ENCODE peak calls at places on chromosomes 7 and 10, in six cellular contexts. One of them, this sample, is unnamed.
A peak's percentile ranks its signal among the peaks of the same experiment; 100 is the strongest.

GRCh38 chr10:69068549-69068948 is 19.4 kb upstream of the SRGN start:
- DNase-seq in nephron progenitor cell: no peak
- DNase-seq in GF-D8: peak; percentile 87
- DNase-seq in H9: no peak
- DNase-seq in NCI-H446: no peak
- DNase-seq in ELR: no peak
- DNase-seq in this sample: no peak

GRCh38 chr7:116543664-116544063 is 18.8 kb downstream of the CAV1 start:
- DNase-seq in NCI-H446: no peak
- DNase-seq in H9: no peak
- DNase-seq in nephron progenitor cell: no peak
- DNase-seq in ELR: peak; percentile 85
- DNase-seq in GF-D8: no peak
- DNase-seq in this sample: no peak

GRCh38 chr10:84825330-84825729 is 496.9 kb downstream of the CCSER2 start:
- DNase-seq in H9: no peak
- DNase-seq in GF-D8: no peak
- DNase-seq in ELR: peak; percentile 21
- DNase-seq in nephron progenitor cell: no peak
- DNase-seq in NCI-H446: peak; percentile 12
- DNase-seq in this sample: peak; percentile 26

GRCh38 chr7:41333506-41333905 is 369.4 kb downstream of the INHBA start:
- DNase-seq in NCI-H446: no peak
- DNase-seq in H9: no peak
- DNase-seq in nephron progenitor cell: no peak
- DNase-seq in ELR: peak; percentile 80
- DNase-seq in GF-D8: no peak
- DNase-seq in this sample: peak; percentile 22

GRCh38 chr10:132374612-132375011 is 22.4 kb upstream of the PWWP2B start:
- DNase-seq in GF-D8: no peak
- DNase-seq in NCI-H446: no peak
- DNase-seq in nephron progenitor cell: no peak
- DNase-seq in ELR: no peak
- DNase-seq in H9: no peak
- DNase-seq in this sample: no peak

GRCh38 chr7:119733480-119733879 is 539.5 kb upstream of the KCND2 start:
- DNase-seq in GF-D8: no peak
- DNase-seq in H9: no peak
- DNase-seq in NCI-H446: peak; percentile 45
- DNase-seq in nephron progenitor cell: no peak
- DNase-seq in ELR: no peak
- DNase-seq in this sample: no peak

GRCh38 chr7:80622531-80622930 is 15.9 kb upstream of the CD36 start:
- DNase-seq in GF-D8: no peak
- DNase-seq in NCI-H446: no peak
- DNase-seq in ELR: peak; percentile 56
- DNase-seq in nephron progenitor cell: no peak
- DNase-seq in H9: no peak
- DNase-seq in this sample: peak; percentile 15

GRCh38 chr7:141685285-141686035 is 16.5 kb downstream of the DENND11 start:
- DNase-seq in NCI-H446: peak; percentile 90
- DNase-seq in ELR: no peak
- DNase-seq in nephron progenitor cell: no peak
- DNase-seq in GF-D8: no peak
- DNase-seq in H9: no peak
- DNase-seq in this sample: no peak

GRCh38 chr7:5255832-5256231 is 26.9 kb upstream of the SLC29A4 start:
- DNase-seq in GF-D8: no peak
- DNase-seq in ELR: no peak
- DNase-seq in H9: no peak
- DNase-seq in NCI-H446: no peak
- DNase-seq in nephron progenitor cell: no peak
- DNase-seq in this sample: no peak

GRCh38 chr10:133324198-133324792 is 12.4 kb downstream of the CALY start:
- DNase-seq in NCI-H446: peak; percentile 10
- DNase-seq in H9: peak; percentile 85
- DNase-seq in GF-D8: no peak
- DNase-seq in ELR: peak; percentile 53
- DNase-seq in nephron progenitor cell: peak; percentile 88
- DNase-seq in this sample: no peak

GRCh38 chr10:77692782-77693181 is 55.2 kb upstream of the KCNMA1 start:
- DNase-seq in NCI-H446: no peak
- DNase-seq in nephron progenitor cell: no peak
- DNase-seq in ELR: peak; percentile 30
- DNase-seq in GF-D8: no peak
- DNase-seq in H9: no peak
- DNase-seq in this sample: no peak

GRCh38 chr10:79059859-79060379 is 8.8 kb upstream of the ZMIZ1 start:
- DNase-seq in GF-D8: no peak
- DNase-seq in H9: no peak
- DNase-seq in ELR: no peak
- DNase-seq in nephron progenitor cell: no peak
- DNase-seq in NCI-H446: no peak
- DNase-seq in this sample: no peak

GRCh38 chr10:116195583-116195982 is 77.4 kb downstream of the GFRA1 start:
- DNase-seq in nephron progenitor cell: no peak
- DNase-seq in NCI-H446: no peak
- DNase-seq in ELR: no peak
- DNase-seq in H9: no peak
- DNase-seq in GF-D8: no peak
- DNase-seq in this sample: no peak

GRCh38 chr10:3071405-3072198 is 4.3 kb downstream of the PFKP start:
- DNase-seq in GF-D8: no peak
- DNase-seq in H9: no peak
- DNase-seq in ELR: peak; percentile 93
- DNase-seq in nephron progenitor cell: no peak
- DNase-seq in NCI-H446: no peak
- DNase-seq in this sample: peak; percentile 92

GRCh38 chr10:130243015-130243414 is 106.8 kb downstream of the GLRX3 start:
- DNase-seq in GF-D8: peak; percentile 76
- DNase-seq in NCI-H446: no peak
- DNase-seq in nephron progenitor cell: no peak
- DNase-seq in ELR: no peak
- DNase-seq in H9: no peak
- DNase-seq in this sample: no peak

GRCh38 chr7:26472971-26473370 is 181.3 kb downstream of the SNX10 start:
- DNase-seq in H9: no peak
- DNase-seq in nephron progenitor cell: no peak
- DNase-seq in ELR: no peak
- DNase-seq in NCI-H446: no peak
- DNase-seq in GF-D8: no peak
- DNase-seq in this sample: no peak